ENCODE peak calls at places on chromosomes 12 and 14, in nine cellular contexts. S is mucosa of descending colon, L is body of pancreas, G is HCT116, F is tibial artery, Q is AG10803, O is OCI-LY7, I is IMR-90, B is cardiac fibroblast. W is an unnamed sample.

GRCh38 chr14:36941783-36942521 is 230.5 kb downstream of the SLC25A21 start:
- DNase-seq in B (peak; percentile 67), I (peak; percentile 64), F (peak; percentile 59), O (peak; percentile 52), S (peak; percentile 90), Q (peak; percentile 63), G (peak; percentile 60), L (peak; percentile 68), W (peak; percentile 25)

GRCh38 chr12:52204095-52204930 is 12.5 kb upstream of the KRT80 start:
- DNase-seq in L (peak; percentile 8), Q (no peak), F (no peak), B (no peak), O (no peak), G (no peak), I (peak; percentile 81), S (no peak), W (no peak)

GRCh38 chr12:69044887-69045286 is 111.9 kb upstream of the CPM start:
- DNase-seq in B (no peak), Q (no peak), G (no peak), I (no peak), L (no peak), S (no peak), O (no peak), F (no peak), W (no peak)

GRCh38 chr12:108193922-108194321 is 64.8 kb downstream of the WSCD2 start:
- DNase-seq in L (no peak), F (no peak), O (peak; percentile 32), I (peak; percentile 3), B (peak; percentile 18), G (peak; percentile 2), Q (peak; percentile 17), S (peak; percentile 44), W (no peak)

GRCh38 chr12:88393017-88393767 is 187.1 kb downstream of the KITLG start:
- DNase-seq in O (peak; percentile 36), Q (no peak), F (no peak), I (peak; percentile 35), L (no peak), S (no peak), G (peak; percentile 27), B (peak; percentile 43), W (no peak)

GRCh38 chr14:84409435-84409834 is 1120.5 kb upstream of the FLRT2 start:
- DNase-seq in G (no peak), O (no peak), Q (no peak), F (no peak), B (peak; percentile 9), S (no peak), L (no peak), I (peak; percentile 19), W (no peak)

GRCh38 chr12:120079352-120080042 is 37.1 kb downstream of the RAB35 start:
- DNase-seq in O (no peak), I (no peak), L (no peak), S (peak; percentile 30), B (no peak), Q (no peak), G (peak; percentile 18), F (no peak), W (no peak)

GRCh38 chr12:64669270-64669842 is 59.1 kb downstream of the RASSF3 start:
- DNase-seq in I (peak; percentile 11), L (peak; percentile 44), Q (no peak), S (peak; percentile 50), G (no peak), B (no peak), F (no peak), O (peak; percentile 77), W (no peak)

GRCh38 chr12:104473374-104473983 is 16.7 kb downstream of the CHST11 start:
- DNase-seq in F (no peak), G (no peak), B (no peak), S (no peak), L (no peak), I (no peak), Q (no peak), O (peak; percentile 80), W (no peak)

GRCh38 chr12:81644503-81644902 is 114.6 kb downstream of the PPFIA2 start:
- DNase-seq in Q (peak; percentile 48), B (peak; percentile 66), F (no peak), O (peak; percentile 37), G (peak; percentile 33), S (peak; percentile 9), I (peak; percentile 36), L (no peak), W (no peak)

GRCh38 chr12:89179983-89180382 is 172.3 kb downstream of the DUSP6 start:
- DNase-seq in G (no peak), L (peak; percentile 42), O (no peak), B (peak; percentile 95), Q (peak; percentile 95), F (peak; percentile 70), I (peak; percentile 73), S (peak; percentile 54), W (peak; percentile 94)

GRCh38 chr12:1662761-1663439 is 28.0 kb upstream of the ADIPOR2 start:
- DNase-seq in S (peak; percentile 88), O (no peak), I (no peak), F (no peak), Q (peak; percentile 37), G (peak; percentile 87), B (peak; percentile 45), L (peak; percentile 76), W (no peak)

GRCh38 chr14:67516679-67517078 is 16.4 kb upstream of the PLEKHH1 start:
- DNase-seq in S (no peak), G (no peak), Q (no peak), I (no peak), L (no peak), B (no peak), F (no peak), O (no peak), W (no peak)

DNA sequence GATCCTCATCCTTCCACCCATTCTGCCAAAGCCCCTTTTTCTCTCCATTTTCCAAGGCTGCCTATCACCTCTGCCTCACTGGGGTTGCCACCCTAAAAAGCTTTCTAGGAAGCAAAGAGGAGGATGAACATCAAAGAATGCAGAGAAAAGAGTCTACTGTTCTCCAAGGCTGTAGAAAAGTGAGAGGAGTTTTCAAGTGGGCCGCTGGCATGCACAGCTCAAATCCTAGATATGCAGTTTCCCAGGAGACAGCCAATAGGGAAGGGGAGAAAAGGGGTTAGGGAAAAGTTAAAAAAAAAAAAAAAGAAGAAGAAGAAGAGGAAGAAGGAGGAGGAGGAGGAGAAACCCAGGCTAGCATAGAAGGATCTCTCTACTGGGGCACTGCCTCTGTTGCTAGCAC is 650 bp downstream of the BATF start:
- DNase-seq in G (no peak), Q (no peak), I (no peak), S (no peak), B (no peak), L (no peak), F (no peak), O (no peak), W (no peak)
- H3K4me3 ChIP-seq in G (no peak overlapping the region), Q (no peak overlapping the region), I (no peak overlapping the region), S (no peak overlapping the region), B (peak overlapping the region; percentile 41), L (no peak overlapping the region), F (peak overlapping the region; percentile 35), O (peak overlapping the region; percentile 62), W (no peak overlapping the region)

GRCh38 chr14:30753452-30753851 is 120.9 kb upstream of the COCH start:
- DNase-seq in B (no peak), G (no peak), Q (no peak), I (no peak), S (no peak), O (no peak), L (no peak), F (no peak), W (no peak)

GRCh38 chr14:30756594-30756993 is 117.8 kb upstream of the COCH start:
- DNase-seq in B (no peak), G (no peak), Q (no peak), O (no peak), S (no peak), I (no peak), F (no peak), L (no peak), W (no peak)

GRCh38 chr14:30754778-30755177 is 119.6 kb upstream of the COCH start:
- DNase-seq in O (no peak), S (no peak), B (no peak), Q (no peak), G (no peak), L (no peak), I (no peak), F (no peak), W (no peak)

GRCh38 chr14:30748343-30748742 is 126.0 kb upstream of the COCH start:
- DNase-seq in L (no peak), G (no peak), B (no peak), S (no peak), F (no peak), I (no peak), Q (no peak), O (no peak), W (no peak)

GRCh38 chr14:30751646-30752416 is 122.5 kb upstream of the COCH start:
- DNase-seq in G (no peak), B (no peak), S (no peak), O (peak; percentile 24), F (no peak), L (no peak), Q (no peak), I (no peak), W (no peak)
- TF ChIP-seq CTCF in G (peak; percentile 50), B (no peak), S (no peak), O (peak; percentile 52), F (no peak), L (no peak), Q (no peak), I (no peak), W (no peak)

DNA sequence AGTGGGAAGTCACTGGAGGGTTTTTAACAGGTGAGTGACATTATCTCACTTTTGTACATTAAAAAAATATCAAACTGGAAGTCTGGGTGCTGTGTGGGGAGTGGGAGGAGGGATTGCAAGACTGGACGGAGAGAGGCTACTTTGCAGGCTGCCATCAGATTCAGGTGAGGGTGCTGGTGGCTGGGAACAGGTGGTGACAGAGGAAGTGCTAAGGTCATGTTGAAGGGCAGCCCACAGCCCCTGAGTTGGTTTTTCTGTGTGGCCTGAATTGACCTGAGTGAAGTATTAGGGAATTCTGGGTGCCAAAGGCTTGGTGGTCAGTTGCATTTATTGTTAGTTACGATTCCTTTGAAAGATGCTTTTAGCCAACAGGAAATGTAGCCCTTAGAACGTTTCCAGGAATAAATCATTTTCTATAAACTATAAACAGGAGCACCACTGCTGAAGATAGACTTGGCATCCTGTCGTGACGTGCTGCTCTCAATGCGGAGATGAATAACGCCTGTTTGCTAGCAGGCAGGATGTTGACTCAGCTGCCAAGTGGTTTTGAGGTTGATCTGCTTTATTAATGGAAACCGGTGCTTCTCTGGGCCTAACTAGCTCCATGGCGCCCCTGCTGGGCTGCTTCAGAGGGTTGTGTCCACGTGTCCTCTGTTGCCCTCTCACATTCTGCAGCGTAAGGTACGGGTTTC is 707.5 kb upstream of the TMEM132C start:
- DNase-seq in B (peak; percentile 49), O (peak; percentile 56), F (no peak), G (no peak), I (peak; percentile 94), Q (peak; percentile 98), S (peak; percentile 36), L (peak; percentile 22), W (peak; percentile 96)
- H3K4me3 ChIP-seq in B (no peak overlapping the region), O (no peak overlapping the region), F (no peak overlapping the region), G (no peak overlapping the region), I (no peak overlapping the region), Q (no peak overlapping the region), S (no peak overlapping the region), L (no peak overlapping the region), W (no peak overlapping the region)

GRCh38 chr12:25131270-25131669 is 63.7 kb downstream of the DNAI7 start:
- DNase-seq in O (no peak), S (no peak), L (no peak), B (no peak), Q (no peak), I (no peak), G (no peak), F (no peak), W (no peak)

GRCh38 chr12:25130741-25131188 is 64.2 kb downstream of the DNAI7 start:
- DNase-seq in O (peak; percentile 80), Q (peak; percentile 57), S (no peak), I (peak; percentile 67), G (peak; percentile 22), B (peak; percentile 66), L (no peak), F (no peak), W (no peak)

GRCh38 chr12:25135531-25136154 is 59.3 kb downstream of the DNAI7 start:
- DNase-seq in O (peak; percentile 53), F (no peak), Q (no peak), B (no peak), G (peak; percentile 8), S (peak; percentile 6), L (no peak), I (no peak), W (no peak)
- TF ChIP-seq CTCF in O (peak; percentile 80), F (no peak), Q (no peak), B (no peak), G (peak; percentile 20), S (no peak), L (no peak), I (no peak), W (no peak)